ENCODE peak calls at places on chromosomes 1 and 21, in eight cellular contexts. S is GM23338; I is Caki2; L is activated CD8-positive, alpha-beta memory T cell treated with anti-CD3 and anti-CD28 coated beads for 48 hours; Z is GDM1; B is aorta; O is NCI-H1694; T is stimulated activated CD4-positive, alpha-beta T cell treated with anti-CD3 and anti-CD28 coated beads, Interleukin-15, amount 100 ng/mL, for 24 hours. E is an unnamed sample.

GRCh38 chr1:214029796-214030195 is 42.0 kb downstream of the PROX1 start:
- DNase-seq in S (peak), I (no peak), L (no peak), Z (no peak), B (no peak), O (no peak), T (no peak), E (no peak)

GRCh38 chr1:225838793-225839192 is 28.9 kb downstream of the EPHX1 start:
- DNase-seq in S (no peak), I (no peak), L (no peak), Z (no peak), B (no peak), O (no peak), T (no peak), E (no peak)

GRCh38 chr1:246613131-246613758 is 47.0 kb downstream of the CNST start:
- DNase-seq in S (no peak), I (no peak), L (no peak), Z (no peak), B (no peak), O (no peak), T (no peak), E (no peak)

GRCh38 chr1:24507423-24507804 is 4.8 kb downstream of the RCAN3 start:
- DNase-seq in S (no peak), I (no peak), L (no peak), Z (no peak), B (no peak), O (no peak), T (no peak), E (no peak)

GRCh38 chr1:40763742-40764532 is 19.6 kb upstream of the KCNQ4 start:
- DNase-seq in S (no peak), I (no peak), L (no peak), Z (no peak), B (no peak), O (no peak), T (no peak), E (no peak)

GRCh38 chr1:228902781-228903572 is 167.7 kb downstream of the RHOU start:
- DNase-seq in S (no peak), I (peak), L (no peak), Z (no peak), B (peak), O (peak), T (no peak), E (peak)

GRCh38 chr1:245872475-245872874 is 634.6 kb downstream of the SMYD3 start:
- DNase-seq in S (no peak), I (no peak), L (no peak), Z (no peak), B (no peak), O (no peak), T (no peak), E (no peak)

GRCh38 chr1:10714337-10715114 is 81.9 kb downstream of the CASZ1 start:
- DNase-seq in S (no peak), I (no peak), L (no peak), Z (no peak), B (peak), O (no peak), T (no peak), E (no peak)

GRCh38 chr1:61198554-61198953 is 116.2 kb downstream of the NFIA start:
- DNase-seq in S (no peak), I (no peak), L (no peak), Z (no peak), B (no peak), O (peak), T (no peak), E (no peak)

GRCh38 chr1:182995894-182996293 is 27.3 kb upstream of the LAMC1 start:
- DNase-seq in S (peak), I (no peak), L (no peak), Z (peak), B (no peak), O (no peak), T (no peak), E (peak)

GRCh38 chr1:205434738-205435137 is 12.9 kb upstream of the LEMD1 start:
- DNase-seq in S (no peak), I (no peak), L (no peak), Z (no peak), B (no peak), O (no peak), T (no peak), E (no peak)

GRCh38 chr1:243946946-243947345 is 96.9 kb upstream of the AKT3 start:
- DNase-seq in S (peak), I (no peak), L (no peak), Z (peak), B (no peak), O (peak), T (peak), E (no peak)

GRCh38 chr1:119139857-119140176 is 636 bp downstream of the WARS2 start:
- DNase-seq in S (no peak), I (no peak), L (no peak), Z (no peak), B (no peak), O (peak), T (no peak), E (no peak)

GRCh38 chr21:46424621-46425020 is 34.1 kb upstream of the DIP2A start:
- DNase-seq in S (no peak), I (no peak), L (no peak), Z (no peak), B (peak), O (no peak), T (no peak), E (no peak)

GRCh38 chr1:79380078-79380477 is 373.5 kb upstream of the ADGRL4 start:
- DNase-seq in S (peak), I (no peak), L (no peak), Z (no peak), B (no peak), O (no peak), T (no peak), E (no peak)

GRCh38 chr1:7388488-7389185 is 382.5 kb upstream of the VAMP3 start:
- DNase-seq in S (no peak), I (no peak), L (no peak), Z (no peak), B (peak), O (no peak), T (no peak), E (no peak)

GRCh38 chr1:91725961-91726704 is 159.8 kb downstream of the TGFBR3 start:
- DNase-seq in S (no peak), I (no peak), L (no peak), Z (no peak), B (no peak), O (no peak), T (no peak), E (peak)

GRCh38 chr1:103529746-103530145 is 4.2 kb downstream of the RNPC3 start:
- DNase-seq in S (peak), I (no peak), L (no peak), Z (no peak), B (no peak), O (no peak), T (peak), E (no peak)

GRCh38 chr1:151839457-151840409 is at the start of gene C2CD4D:
- DNase-seq in S (peak), I (peak), L (no peak), Z (no peak), B (no peak), O (no peak), T (peak), E (no peak)

GRCh38 chr1:43954036-43954435 is 7.3 kb downstream of the IPO13 start:
- DNase-seq in S (no peak), I (no peak), L (no peak), Z (no peak), B (no peak), O (no peak), T (no peak), E (no peak)

GRCh38 chr21:19540287-19540686 is 1136.7 kb upstream of the TMPRSS15 start:
- DNase-seq in S (no peak), I (no peak), L (no peak), Z (no peak), B (no peak), O (no peak), T (no peak), E (no peak)

GRCh38 chr1:181087400-181087901 is 1.0 kb upstream of the IER5 start:
- DNase-seq in S (no peak), I (no peak), L (no peak), Z (peak), B (no peak), O (no peak), T (peak), E (peak)

GRCh38 chr1:36387141-36387949 is 1.6 kb upstream of the STK40 start:
- DNase-seq in S (no peak), I (no peak), L (no peak), Z (no peak), B (peak), O (no peak), T (no peak), E (peak)

GRCh38 chr1:116915182-116915611 is 5.5 kb downstream of the PTGFRN start:
- DNase-seq in S (no peak), I (no peak), L (no peak), Z (no peak), B (no peak), O (no peak), T (no peak), E (no peak)

GRCh38 chr1:162905759-162906158 is 44.8 kb upstream of the CCDC190 start:
- DNase-seq in S (no peak), I (peak), L (no peak), Z (no peak), B (no peak), O (no peak), T (no peak), E (peak)

GRCh38 chr1:46413596-46413985 is 19.5 kb downstream of the FAAH start:
- DNase-seq in S (peak), I (no peak), L (no peak), Z (no peak), B (no peak), O (no peak), T (peak), E (no peak)